ENCODE peak calls at places on chromosomes 12 and 14, in seven cellular contexts. W is stimulated activated effector memory CD8-positive, alpha-beta T cell treated with anti-CD3 and anti-CD28 coated beads, Interleukin-12 subunit alpha, Interleukin-12 subunit beta, amount 100 ng/mL, for 72 hours; Z is right cardiac atrium; E is Panc1; S is DND-41; N is left lung; X is activated naive CD8-positive, alpha-beta T cell treated with anti-CD3 and anti-CD28 coated beads, Interleukin-2, amount 50 U/mL, for 24 hours. M is an unnamed sample.

GRCh38 chr14:61596985-61597384 is 98.3 kb upstream of the HIF1A start:
- ATAC-seq in W (no peak), Z (no peak), E (no peak), S (no peak), N (no peak), X (no peak), M (no peak)

GRCh38 chr12:117518594-117519270 is 157.3 kb upstream of the NOS1 start:
- ATAC-seq in W (no peak), Z (peak), E (no peak), S (no peak), N (peak), X (no peak), M (no peak)

GRCh38 chr14:53952533-53952932 is 4.1 kb downstream of the BMP4 start:
- ATAC-seq in W (no peak), Z (no peak), E (no peak), S (no peak), N (no peak), X (no peak), M (no peak)

GRCh38 chr14:33931439-33931838 is 19.4 kb downstream of the EGLN3 start:
- ATAC-seq in W (no peak), Z (no peak), E (no peak), S (no peak), N (no peak), X (no peak), M (peak)

GRCh38 chr14:70268760-70269159 is 80.0 kb upstream of the SLC8A3 start:
- ATAC-seq in W (peak), Z (no peak), E (no peak), S (no peak), N (no peak), X (no peak), M (no peak)

GRCh38 chr12:121158085-121158484 is 25.4 kb downstream of the P2RX7 start:
- ATAC-seq in W (no peak), Z (no peak), E (no peak), S (no peak), N (no peak), X (no peak), M (no peak)

GRCh38 chr12:48026081-48026827 is 22.0 kb upstream of the COL2A1 start:
- ATAC-seq in W (no peak), Z (no peak), E (no peak), S (no peak), N (no peak), X (no peak), M (no peak)

GRCh38 chr12:116818341-116818856 is 62.8 kb downstream of the HRK start:
- ATAC-seq in W (no peak), Z (peak), E (no peak), S (peak), N (peak), X (peak), M (no peak)

GRCh38 chr14:35666429-35667043 is 132.6 kb downstream of the INSM2 start:
- ATAC-seq in W (no peak), Z (no peak), E (no peak), S (no peak), N (no peak), X (no peak), M (peak)

GRCh38 chr14:70821581-70821915 is 12.2 kb upstream of the MAP3K9 start:
- ATAC-seq in W (no peak), Z (no peak), E (peak), S (peak), N (peak), X (no peak), M (no peak)

GRCh38 chr12:44015333-44015941 is 179.6 kb downstream of the TMEM117 start:
- ATAC-seq in W (peak), Z (peak), E (no peak), S (peak), N (peak), X (no peak), M (peak)

GRCh38 chr14:23436327-23437141 is 1.1 kb upstream of the MYH7 start:
- ATAC-seq in W (no peak), Z (peak), E (no peak), S (no peak), N (no peak), X (no peak), M (no peak)

GRCh38 chr12:49232940-49233841 is 31.7 kb upstream of the TUBA1C start:
- ATAC-seq in W (no peak), Z (peak), E (no peak), S (no peak), N (no peak), X (no peak), M (no peak)

GRCh38 chr14:96603350-96604255 is 101.4 kb downstream of the PAPOLA start:
- ATAC-seq in W (no peak), Z (no peak), E (no peak), S (no peak), N (no peak), X (no peak), M (no peak)

GRCh38 chr12:121060149-121061001 is 21.3 kb upstream of the OASL start:
- ATAC-seq in W (peak), Z (peak), E (peak), S (peak), N (peak), X (peak), M (peak)

GRCh38 chr12:3454780-3455179 is 36.2 kb upstream of the PRMT8 start:
- ATAC-seq in W (no peak), Z (no peak), E (no peak), S (no peak), N (no peak), X (no peak), M (no peak)

GRCh38 chr12:645563-646071 is 17.6 kb downstream of the NINJ2 start:
- ATAC-seq in W (no peak), Z (peak), E (peak), S (no peak), N (peak), X (no peak), M (no peak)

GRCh38 chr14:70780396-70781075 is 28.8 kb downstream of the MAP3K9 start:
- ATAC-seq in W (no peak), Z (no peak), E (no peak), S (no peak), N (peak), X (no peak), M (no peak)

GRCh38 chr12:30304528-30304927 is 391.1 kb downstream of the IPO8 start:
- ATAC-seq in W (no peak), Z (no peak), E (no peak), S (no peak), N (no peak), X (no peak), M (no peak)

GRCh38 chr14:54894995-54895394 is 7.6 kb downstream of the GCH1 start:
- ATAC-seq in W (peak), Z (no peak), E (no peak), S (no peak), N (no peak), X (no peak), M (peak)

GRCh38 chr14:22622220-22622619 is 21.9 kb downstream of the OR6J1 start:
- ATAC-seq in W (no peak), Z (no peak), E (no peak), S (no peak), N (no peak), X (no peak), M (no peak)

GRCh38 chr14:60206837-60207533 is 41.8 kb upstream of the DHRS7 start:
- ATAC-seq in W (peak), Z (no peak), E (no peak), S (no peak), N (no peak), X (no peak), M (peak)

GRCh38 chr12:121089031-121089812 is 43.5 kb upstream of the P2RX7 start:
- ATAC-seq in W (no peak), Z (peak), E (no peak), S (no peak), N (no peak), X (no peak), M (no peak)

GRCh38 chr12:131604146-131604844 is 106.6 kb upstream of the SFSWAP start:
- ATAC-seq in W (peak), Z (no peak), E (no peak), S (no peak), N (no peak), X (peak), M (no peak)

GRCh38 chr12:57454566-57455373 is at the start of gene INHBE:
- ATAC-seq in W (no peak), Z (no peak), E (no peak), S (no peak), N (no peak), X (peak), M (no peak)

GRCh38 chr14:85195872-85196477 is 334.0 kb upstream of the FLRT2 start:
- ATAC-seq in W (no peak), Z (no peak), E (no peak), S (no peak), N (no peak), X (no peak), M (no peak)

GRCh38 chr12:71071466-71072097 is 86.2 kb downstream of the TSPAN8 start:
- ATAC-seq in W (no peak), Z (no peak), E (no peak), S (no peak), N (no peak), X (no peak), M (no peak)

GRCh38 chr12:46402451-46402850 is 29.9 kb upstream of the SLC38A2 start:
- ATAC-seq in W (no peak), Z (peak), E (peak), S (no peak), N (peak), X (no peak), M (no peak)

GRCh38 chr14:94364037-94364436 is 24.4 kb downstream of the SERPINA1 start:
- ATAC-seq in W (no peak), Z (no peak), E (no peak), S (no peak), N (no peak), X (no peak), M (no peak)

GRCh38 chr12:89661706-89662330 is 46.8 kb downstream of the ATP2B1 start:
- ATAC-seq in W (peak), Z (no peak), E (no peak), S (no peak), N (no peak), X (no peak), M (no peak)

GRCh38 chr12:41663487-41664258 is 475.6 kb downstream of the PDZRN4 start:
- ATAC-seq in W (no peak), Z (no peak), E (no peak), S (no peak), N (peak), X (no peak), M (no peak)

GRCh38 chr12:89016970-89017778 is 335.1 kb downstream of the DUSP6 start:
- ATAC-seq in W (no peak), Z (peak), E (peak), S (peak), N (peak), X (no peak), M (peak)

GRCh38 chr12:67540920-67541624 is 107.5 kb upstream of the DYRK2 start:
- ATAC-seq in W (no peak), Z (no peak), E (no peak), S (no peak), N (no peak), X (no peak), M (no peak)

M was measured in activated T-helper 17 cell treated with anti-CD3 and anti-CD28 coated beads, Interleukin-2, amount 50 U/mL, for 72 hours.